ENCODE peak calls at places on chromosome 1, in six cellular contexts. One of them, this sample, is unnamed.

GRCh38 chr1:162020145-162020544 is 3.5 kb downstream of the OLFML2B start:
- DNase-seq in astrocyte of the cerebellum: no peak
- DNase-seq in SHP77: no peak
- DNase-seq in amygdala: no peak
- DNase-seq in T1000: no peak
- DNase-seq in T-helper 17 cell: no peak
- DNase-seq in this sample: no peak

GRCh38 chr1:19752083-19752696 is 47.5 kb downstream of the TMCO4 start:
- DNase-seq in astrocyte of the cerebellum: no peak
- DNase-seq in SHP77: no peak
- DNase-seq in amygdala: no peak
- DNase-seq in T1000: no peak
- DNase-seq in T-helper 17 cell: no peak
- DNase-seq in this sample: peak

GRCh38 chr1:77888429-77889239 is at the start of gene NEXN:
- DNase-seq in astrocyte of the cerebellum: peak
- DNase-seq in SHP77: peak
- DNase-seq in amygdala: no peak
- DNase-seq in T1000: peak
- DNase-seq in T-helper 17 cell: peak
- DNase-seq in this sample: peak

GRCh38 chr1:100034465-100034864 is 64.7 kb downstream of the SLC35A3 start:
- DNase-seq in astrocyte of the cerebellum: no peak
- DNase-seq in SHP77: peak
- DNase-seq in amygdala: no peak
- DNase-seq in T1000: no peak
- DNase-seq in T-helper 17 cell: no peak
- DNase-seq in this sample: no peak

GRCh38 chr1:157968951-157969350 is 24.5 kb upstream of the KIRREL1 start:
- DNase-seq in astrocyte of the cerebellum: peak
- DNase-seq in SHP77: no peak
- DNase-seq in amygdala: no peak
- DNase-seq in T1000: peak
- DNase-seq in T-helper 17 cell: no peak
- DNase-seq in this sample: no peak

GRCh38 chr1:58650141-58650540 is 49.7 kb downstream of the MYSM1 start:
- DNase-seq in astrocyte of the cerebellum: no peak
- DNase-seq in SHP77: no peak
- DNase-seq in amygdala: no peak
- DNase-seq in T1000: no peak
- DNase-seq in T-helper 17 cell: no peak
- DNase-seq in this sample: no peak

GRCh38 chr1:68116643-68117235 is 66.3 kb upstream of the DIRAS3 start:
- DNase-seq in astrocyte of the cerebellum: no peak
- DNase-seq in SHP77: peak
- DNase-seq in amygdala: no peak
- DNase-seq in T1000: peak
- DNase-seq in T-helper 17 cell: no peak
- DNase-seq in this sample: peak

GRCh38 chr1:46166521-46167462 is 8.1 kb upstream of the TSPAN1 start:
- DNase-seq in astrocyte of the cerebellum: no peak
- DNase-seq in SHP77: no peak
- DNase-seq in amygdala: no peak
- DNase-seq in T1000: no peak
- DNase-seq in T-helper 17 cell: peak
- DNase-seq in this sample: peak

GRCh38 chr1:35929730-35930592 is 944 bp upstream of the AGO3 start:
- DNase-seq in astrocyte of the cerebellum: no peak
- DNase-seq in SHP77: peak
- DNase-seq in amygdala: peak
- DNase-seq in T1000: no peak
- DNase-seq in T-helper 17 cell: peak
- DNase-seq in this sample: no peak

GRCh38 chr1:218480137-218480536 is 135.0 kb downstream of the TGFB2 start:
- DNase-seq in astrocyte of the cerebellum: no peak
- DNase-seq in SHP77: no peak
- DNase-seq in amygdala: no peak
- DNase-seq in T1000: peak
- DNase-seq in T-helper 17 cell: no peak
- DNase-seq in this sample: no peak

This sample was measured in retina.